ENCODE peak calls at places on chromosome 13, in nine cellular contexts. One of them, this sample, is unnamed.

GRCh38 chr13:79227418-79227817 is 178.6 kb downstream of the RBM26 start:
- DNase-seq in choroid plexus epithelial cell: no peak
- DNase-seq in spleen: no peak
- DNase-seq in left ventricle myocardium inferior: no peak
- DNase-seq in astrocyte of the spinal cord: no peak
- DNase-seq in pancreas: no peak
- DNase-seq in tibial nerve: no peak
- DNase-seq in neural progenitor cell: no peak
- DNase-seq in tibial artery: no peak
- DNase-seq in this sample: no peak

GRCh38 chr13:71871844-71872243 is 4.8 kb upstream of the DACH1 start:
- DNase-seq in choroid plexus epithelial cell: no peak
- DNase-seq in tibial artery: no peak
- DNase-seq in spleen: no peak
- DNase-seq in astrocyte of the spinal cord: no peak
- DNase-seq in pancreas: no peak
- DNase-seq in tibial nerve: no peak
- DNase-seq in neural progenitor cell: no peak
- DNase-seq in left ventricle myocardium inferior: no peak
- DNase-seq in this sample: no peak

GRCh38 chr13:21673592-21674270 is 2.9 kb downstream of the FGF9 start:
- DNase-seq in choroid plexus epithelial cell: peak; percentile 41
- DNase-seq in left ventricle myocardium inferior: peak; percentile 46
- DNase-seq in astrocyte of the spinal cord: no peak
- DNase-seq in pancreas: peak; percentile 57
- DNase-seq in neural progenitor cell: peak; percentile 87
- DNase-seq in tibial artery: no peak
- DNase-seq in tibial nerve: no peak
- DNase-seq in spleen: peak; percentile 86
- DNase-seq in this sample: no peak

GRCh38 chr13:104450006-104450405 is 1383.8 kb upstream of the SLC10A2 start:
- DNase-seq in neural progenitor cell: no peak
- DNase-seq in left ventricle myocardium inferior: no peak
- DNase-seq in astrocyte of the spinal cord: peak; percentile 3
- DNase-seq in choroid plexus epithelial cell: no peak
- DNase-seq in tibial nerve: no peak
- DNase-seq in tibial artery: no peak
- DNase-seq in spleen: no peak
- DNase-seq in pancreas: no peak
- DNase-seq in this sample: no peak

GRCh38 chr13:33109801-33110200 is 93.6 kb downstream of the KL start:
- DNase-seq in tibial artery: no peak
- DNase-seq in tibial nerve: no peak
- DNase-seq in astrocyte of the spinal cord: no peak
- DNase-seq in pancreas: no peak
- DNase-seq in left ventricle myocardium inferior: no peak
- DNase-seq in neural progenitor cell: peak; percentile 31
- DNase-seq in choroid plexus epithelial cell: no peak
- DNase-seq in spleen: no peak
- DNase-seq in this sample: no peak

GRCh38 chr13:40175639-40176038 is 490.8 kb downstream of the FOXO1 start:
- DNase-seq in left ventricle myocardium inferior: no peak
- DNase-seq in astrocyte of the spinal cord: no peak
- DNase-seq in pancreas: no peak
- DNase-seq in choroid plexus epithelial cell: no peak
- DNase-seq in neural progenitor cell: no peak
- DNase-seq in tibial nerve: no peak
- DNase-seq in spleen: no peak
- DNase-seq in tibial artery: no peak
- DNase-seq in this sample: no peak

GRCh38 chr13:24741791-24742190 is 22.2 kb upstream of the RNF17 start:
- DNase-seq in choroid plexus epithelial cell: no peak
- DNase-seq in pancreas: no peak
- DNase-seq in tibial artery: no peak
- DNase-seq in spleen: no peak
- DNase-seq in neural progenitor cell: no peak
- DNase-seq in left ventricle myocardium inferior: no peak
- DNase-seq in tibial nerve: no peak
- DNase-seq in astrocyte of the spinal cord: no peak
- DNase-seq in this sample: no peak

GRCh38 chr13:41008349-41008980 is 10.7 kb downstream of the ELF1 start:
- DNase-seq in astrocyte of the spinal cord: peak; percentile 72
- DNase-seq in choroid plexus epithelial cell: peak; percentile 82
- DNase-seq in pancreas: no peak
- DNase-seq in spleen: no peak
- DNase-seq in left ventricle myocardium inferior: no peak
- DNase-seq in neural progenitor cell: no peak
- DNase-seq in tibial nerve: no peak
- DNase-seq in tibial artery: no peak
- DNase-seq in this sample: no peak

GRCh38 chr13:26707122-26708006 is 53.2 kb downstream of the GPR12 start:
- DNase-seq in pancreas: no peak
- DNase-seq in astrocyte of the spinal cord: peak; percentile 45
- DNase-seq in neural progenitor cell: peak; percentile 76
- DNase-seq in tibial nerve: peak; percentile 24
- DNase-seq in spleen: no peak
- DNase-seq in choroid plexus epithelial cell: peak; percentile 82
- DNase-seq in left ventricle myocardium inferior: no peak
- DNase-seq in tibial artery: no peak
- DNase-seq in this sample: no peak

GRCh38 chr13:32105653-32106313 is 74.2 kb downstream of the FRY start:
- DNase-seq in choroid plexus epithelial cell: no peak
- DNase-seq in tibial artery: no peak
- DNase-seq in pancreas: no peak
- DNase-seq in left ventricle myocardium inferior: no peak
- DNase-seq in astrocyte of the spinal cord: no peak
- DNase-seq in spleen: no peak
- DNase-seq in tibial nerve: no peak
- DNase-seq in neural progenitor cell: no peak
- DNase-seq in this sample: no peak

GRCh38 chr13:45398862-45399261 is 19.3 kb downstream of the SLC25A30 start:
- DNase-seq in astrocyte of the spinal cord: no peak
- DNase-seq in choroid plexus epithelial cell: no peak
- DNase-seq in left ventricle myocardium inferior: no peak
- DNase-seq in tibial nerve: no peak
- DNase-seq in pancreas: no peak
- DNase-seq in tibial artery: no peak
- DNase-seq in neural progenitor cell: no peak
- DNase-seq in spleen: no peak
- DNase-seq in this sample: no peak

GRCh38 chr13:28286263-28286662 is 147.9 kb downstream of the PAN3 start:
- DNase-seq in tibial artery: no peak
- DNase-seq in choroid plexus epithelial cell: no peak
- DNase-seq in spleen: no peak
- DNase-seq in astrocyte of the spinal cord: no peak
- DNase-seq in tibial nerve: no peak
- DNase-seq in neural progenitor cell: no peak
- DNase-seq in left ventricle myocardium inferior: no peak
- DNase-seq in pancreas: no peak
- DNase-seq in this sample: no peak

GRCh38 chr13:65966991-65967451 is 1263.1 kb downstream of the PCDH9 start:
- DNase-seq in pancreas: no peak
- DNase-seq in left ventricle myocardium inferior: no peak
- DNase-seq in neural progenitor cell: peak; percentile 53
- DNase-seq in choroid plexus epithelial cell: peak; percentile 76
- DNase-seq in spleen: no peak
- DNase-seq in tibial artery: no peak
- DNase-seq in astrocyte of the spinal cord: peak; percentile 55
- DNase-seq in tibial nerve: no peak
- DNase-seq in this sample: no peak

GRCh38 chr13:95926231-95926630 is 127.0 kb downstream of the UGGT2 start:
- DNase-seq in left ventricle myocardium inferior: no peak
- DNase-seq in pancreas: no peak
- DNase-seq in tibial artery: no peak
- DNase-seq in tibial nerve: no peak
- DNase-seq in neural progenitor cell: no peak
- DNase-seq in astrocyte of the spinal cord: peak; percentile 18
- DNase-seq in choroid plexus epithelial cell: peak; percentile 9
- DNase-seq in spleen: no peak
- DNase-seq in this sample: no peak

GRCh38 chr13:49421391-49421790 is 22.5 kb downstream of the CAB39L start:
- DNase-seq in tibial nerve: no peak
- DNase-seq in choroid plexus epithelial cell: peak; percentile 28
- DNase-seq in pancreas: no peak
- DNase-seq in left ventricle myocardium inferior: no peak
- DNase-seq in tibial artery: no peak
- DNase-seq in spleen: no peak
- DNase-seq in neural progenitor cell: peak; percentile 43
- DNase-seq in astrocyte of the spinal cord: no peak
- DNase-seq in this sample: no peak
- TF ChIP-seq CTCF in tibial nerve: no peak
- TF ChIP-seq CTCF in choroid plexus epithelial cell: peak; percentile 30
- TF ChIP-seq CTCF in pancreas: no peak
- TF ChIP-seq CTCF in left ventricle myocardium inferior: no peak
- TF ChIP-seq CTCF in tibial artery: no peak
- TF ChIP-seq CTCF in spleen: no peak
- TF ChIP-seq CTCF in neural progenitor cell: peak; percentile 32
- TF ChIP-seq CTCF in astrocyte of the spinal cord: peak; percentile 3
- TF ChIP-seq CTCF in this sample: no peak

GRCh38 chr13:109881347-109881725 is 95.0 kb upstream of the IRS2 start:
- DNase-seq in choroid plexus epithelial cell: no peak
- DNase-seq in spleen: no peak
- DNase-seq in neural progenitor cell: no peak
- DNase-seq in tibial artery: no peak
- DNase-seq in astrocyte of the spinal cord: no peak
- DNase-seq in pancreas: no peak
- DNase-seq in left ventricle myocardium inferior: no peak
- DNase-seq in tibial nerve: no peak
- DNase-seq in this sample: no peak

GRCh38 chr13:109884462-109884861 is 98.1 kb upstream of the IRS2 start:
- DNase-seq in choroid plexus epithelial cell: no peak
- DNase-seq in tibial artery: no peak
- DNase-seq in pancreas: no peak
- DNase-seq in neural progenitor cell: no peak
- DNase-seq in left ventricle myocardium inferior: no peak
- DNase-seq in astrocyte of the spinal cord: no peak
- DNase-seq in tibial nerve: no peak
- DNase-seq in spleen: no peak
- DNase-seq in this sample: no peak

GRCh38 chr13:109880371-109881346 is 94.3 kb upstream of the IRS2 start:
- DNase-seq in choroid plexus epithelial cell: no peak
- DNase-seq in pancreas: no peak
- DNase-seq in neural progenitor cell: no peak
- DNase-seq in spleen: no peak
- DNase-seq in tibial nerve: no peak
- DNase-seq in tibial artery: no peak
- DNase-seq in left ventricle myocardium inferior: no peak
- DNase-seq in astrocyte of the spinal cord: no peak
- DNase-seq in this sample: no peak

GRCh38 chr13:109883181-109884180 is 97.1 kb upstream of the IRS2 start:
- DNase-seq in astrocyte of the spinal cord: no peak
- DNase-seq in neural progenitor cell: no peak
- DNase-seq in choroid plexus epithelial cell: no peak
- DNase-seq in tibial nerve: no peak
- DNase-seq in left ventricle myocardium inferior: no peak
- DNase-seq in pancreas: no peak
- DNase-seq in spleen: no peak
- DNase-seq in tibial artery: no peak
- DNase-seq in this sample: no peak

DNA sequence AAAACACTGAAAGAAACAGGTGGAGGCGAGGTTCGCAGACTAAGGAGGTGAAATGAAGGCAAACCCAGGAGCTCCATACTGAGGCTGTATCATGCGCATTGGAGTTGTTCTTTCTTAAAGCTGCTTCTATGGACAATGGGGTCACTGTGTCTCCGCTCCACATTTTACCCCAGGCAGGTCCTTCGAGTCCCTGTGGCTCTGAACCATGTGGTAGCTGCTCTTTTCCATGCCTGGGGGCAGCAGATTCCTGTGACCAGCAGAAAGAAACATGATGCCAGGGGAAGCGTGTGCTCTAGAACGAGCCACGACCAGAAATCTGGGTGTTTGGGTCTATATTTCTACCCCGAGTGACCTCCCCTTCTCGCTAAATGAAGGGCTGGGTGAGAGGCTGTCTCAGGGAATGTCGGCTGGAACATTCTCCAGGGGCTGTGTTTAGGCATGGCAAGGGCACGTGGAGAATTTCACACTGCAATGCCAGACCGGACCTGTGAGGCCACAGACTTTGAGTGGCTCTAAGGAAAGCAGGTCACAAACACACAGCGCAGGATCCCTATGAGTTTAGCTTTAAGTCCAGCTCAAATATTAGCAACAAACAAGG is 95.7 kb upstream of the IRS2 start:
- DNase-seq in astrocyte of the spinal cord: no peak
- DNase-seq in choroid plexus epithelial cell: no peak
- DNase-seq in left ventricle myocardium inferior: no peak
- DNase-seq in spleen: no peak
- DNase-seq in tibial artery: no peak
- DNase-seq in tibial nerve: no peak
- DNase-seq in neural progenitor cell: no peak
- DNase-seq in pancreas: no peak
- DNase-seq in this sample: no peak
- TF ChIP-seq CTCF in astrocyte of the spinal cord: no peak
- TF ChIP-seq CTCF in choroid plexus epithelial cell: no peak
- TF ChIP-seq CTCF in left ventricle myocardium inferior: no peak
- TF ChIP-seq CTCF in spleen: no peak
- TF ChIP-seq CTCF in tibial artery: no peak
- TF ChIP-seq CTCF in tibial nerve: no peak
- TF ChIP-seq CTCF in neural progenitor cell: no peak
- TF ChIP-seq CTCF in pancreas: no peak
- TF ChIP-seq CTCF in this sample: no peak

GRCh38 chr13:29315847-29316246 is 279.6 kb downstream of the SLC7A1 start:
- DNase-seq in astrocyte of the spinal cord: no peak
- DNase-seq in pancreas: no peak
- DNase-seq in spleen: no peak
- DNase-seq in neural progenitor cell: no peak
- DNase-seq in choroid plexus epithelial cell: no peak
- DNase-seq in tibial artery: no peak
- DNase-seq in tibial nerve: no peak
- DNase-seq in left ventricle myocardium inferior: no peak
- DNase-seq in this sample: no peak

DNA sequence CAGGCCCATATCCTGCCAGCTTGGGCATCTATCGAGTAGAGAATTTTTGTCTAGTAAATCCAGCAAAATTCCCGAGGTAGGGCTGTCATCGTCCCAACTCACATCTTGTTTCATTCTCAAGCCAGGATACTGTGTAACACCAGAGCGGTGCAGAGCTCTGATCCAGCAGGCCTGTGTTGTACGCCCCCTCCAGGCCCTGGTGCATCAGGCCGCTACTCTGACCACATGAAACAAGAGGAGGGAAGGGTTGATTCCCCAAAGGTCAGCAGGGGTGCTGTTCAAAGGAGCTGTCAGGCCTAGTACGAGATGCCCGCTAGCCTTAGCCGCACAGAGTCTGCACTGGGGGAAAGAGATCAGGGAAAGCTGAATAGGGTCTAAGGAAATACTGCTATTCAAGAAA is 276.0 kb downstream of the SLC7A1 start:
- DNase-seq in neural progenitor cell: peak; percentile 86
- DNase-seq in spleen: no peak
- DNase-seq in tibial nerve: no peak
- DNase-seq in tibial artery: no peak
- DNase-seq in choroid plexus epithelial cell: no peak
- DNase-seq in astrocyte of the spinal cord: no peak
- DNase-seq in left ventricle myocardium inferior: no peak
- DNase-seq in pancreas: no peak
- DNase-seq in this sample: no peak
- TF ChIP-seq CTCF in neural progenitor cell: peak; percentile 65
- TF ChIP-seq CTCF in spleen: no peak
- TF ChIP-seq CTCF in tibial nerve: no peak
- TF ChIP-seq CTCF in tibial artery: no peak
- TF ChIP-seq CTCF in choroid plexus epithelial cell: no peak
- TF ChIP-seq CTCF in astrocyte of the spinal cord: no peak
- TF ChIP-seq CTCF in left ventricle myocardium inferior: no peak
- TF ChIP-seq CTCF in pancreas: no peak
- TF ChIP-seq CTCF in this sample: peak; percentile 27

GRCh38 chr13:98447881-98448641 is 128.8 kb downstream of the STK24 start:
- DNase-seq in tibial artery: no peak
- DNase-seq in choroid plexus epithelial cell: peak; percentile 41
- DNase-seq in tibial nerve: peak; percentile 66
- DNase-seq in left ventricle myocardium inferior: peak; percentile 58
- DNase-seq in pancreas: no peak
- DNase-seq in astrocyte of the spinal cord: peak; percentile 38
- DNase-seq in spleen: no peak
- DNase-seq in neural progenitor cell: peak; percentile 90
- DNase-seq in this sample: no peak
- TF ChIP-seq CTCF in tibial artery: peak; percentile 37
- TF ChIP-seq CTCF in choroid plexus epithelial cell: peak; percentile 68
- TF ChIP-seq CTCF in tibial nerve: peak; percentile 55
- TF ChIP-seq CTCF in left ventricle myocardium inferior: peak; percentile 71
- TF ChIP-seq CTCF in pancreas: no peak
- TF ChIP-seq CTCF in astrocyte of the spinal cord: peak; percentile 78
- TF ChIP-seq CTCF in spleen: peak; percentile 54
- TF ChIP-seq CTCF in neural progenitor cell: peak; percentile 88
- TF ChIP-seq CTCF in this sample: peak; percentile 75